ENCODE peak calls at places on chromosomes 2 and 18, in ten cellular contexts. L is mesenteric fat pad; R is astrocyte of the spinal cord; Q is left kidney; E is cardiac fibroblast; P is stimulated activated CD8-positive, alpha-beta memory T cell treated with anti-CD3 and anti-CD28 coated beads, Interleukin-12 subunit alpha, Interleukin-12 subunit beta, amount 100 ng/mL, for 1 hour; S is ELR; D is HFF-Myc; Z is endothelial cell; K is AG10803. J is an unnamed sample.

GRCh38 chr18:68456985-68457384 is 257.9 kb downstream of the TMX3 start:
- DNase-seq in L (no peak), R (peak), Q (no peak), E (no peak), P (no peak), S (peak), D (no peak), Z (no peak), K (no peak), J (peak)

GRCh38 chr2:191065785-191066184 is 51.8 kb upstream of the STAT1 start:
- DNase-seq in L (no peak), R (no peak), Q (no peak), E (peak), P (no peak), S (no peak), D (no peak), Z (no peak), K (peak), J (no peak)

GRCh38 chr2:20534913-20535801 is 88.3 kb downstream of the RHOB start:
- DNase-seq in L (peak), R (no peak), Q (no peak), E (no peak), P (no peak), S (no peak), D (no peak), Z (no peak), K (no peak), J (no peak)

GRCh38 chr18:56245856-56246575 is 392.4 kb downstream of the TXNL1 start:
- DNase-seq in L (no peak), R (peak), Q (peak), E (peak), P (no peak), S (no peak), D (no peak), Z (no peak), K (peak), J (peak)

GRCh38 chr2:11270891-11271290 is 73.5 kb downstream of the ROCK2 start:
- DNase-seq in L (no peak), R (peak), Q (no peak), E (peak), P (no peak), S (peak), D (peak), Z (no peak), K (peak), J (peak)

GRCh38 chr18:49666045-49666444 is 104.2 kb downstream of the LIPG start:
- DNase-seq in L (no peak), R (peak), Q (no peak), E (peak), P (no peak), S (peak), D (no peak), Z (no peak), K (peak), J (peak)

GRCh38 chr18:11042247-11042646 is 107.1 kb downstream of the PIEZO2 start:
- DNase-seq in L (no peak), R (peak), Q (peak), E (peak), P (no peak), S (peak), D (no peak), Z (no peak), K (no peak), J (peak)

GRCh38 chr18:63970803-63971191 is 916 bp downstream of the SERPINB8 start:
- DNase-seq in L (no peak), R (no peak), Q (peak), E (peak), P (no peak), S (peak), D (no peak), Z (peak), K (peak), J (peak)

GRCh38 chr2:230634146-230634545 is 78.5 kb upstream of the CAB39 start:
- DNase-seq in L (no peak), R (no peak), Q (no peak), E (no peak), P (no peak), S (no peak), D (no peak), Z (no peak), K (no peak), J (no peak)

GRCh38 chr2:181574321-181574720 is 82.6 kb downstream of the CERKL start:
- DNase-seq in L (no peak), R (no peak), Q (no peak), E (no peak), P (no peak), S (no peak), D (no peak), Z (no peak), K (no peak), J (no peak)

GRCh38 chr2:118667964-118668363 is 179.5 kb downstream of the EN1 start:
- DNase-seq in L (no peak), R (peak), Q (no peak), E (peak), P (no peak), S (peak), D (no peak), Z (no peak), K (peak), J (peak)

GRCh38 chr2:70777450-70777849 is 9.4 kb upstream of the ADD2 start:
- DNase-seq in L (no peak), R (no peak), Q (no peak), E (no peak), P (no peak), S (peak), D (no peak), Z (no peak), K (no peak), J (no peak)

GRCh38 chr2:120110507-120110906 is 97.6 kb downstream of the EPB41L5 start:
- DNase-seq in L (no peak), R (no peak), Q (no peak), E (no peak), P (no peak), S (no peak), D (no peak), Z (no peak), K (no peak), J (peak)